ENCODE peak calls at places on chromosomes 5 and 9, in nine cellular contexts. A is pancreas; I is cardiac muscle cell; V is heart left ventricle; H is brain microvascular endothelial cell; M is CD4-positive, CD25-positive, alpha-beta regulatory T cell; W is heart right ventricle; N is HL-60; U is HCT116. D is an unnamed sample.

GRCh38 chr9:15133488-15133887 is 173.5 kb downstream of the TTC39B start:
- DNase-seq in A (no peak), I (no peak), V (no peak), H (no peak), M (no peak), W (no peak), N (no peak), U (no peak), D (no peak)

GRCh38 chr5:56128166-56128565 is 105.0 kb downstream of the ANKRD55 start:
- DNase-seq in A (no peak), I (no peak), V (no peak), H (no peak), M (peak), W (no peak), N (no peak), U (no peak), D (no peak)

GRCh38 chr5:143054480-143054941 is 284.3 kb downstream of the ARHGAP26 start:
- DNase-seq in A (no peak), I (peak), V (no peak), H (peak), M (peak), W (no peak), N (no peak), U (no peak), D (no peak)

GRCh38 chr9:113879318-113879717 is 3.2 kb downstream of the ZNF618 start:
- DNase-seq in A (no peak), I (no peak), V (no peak), H (no peak), M (no peak), W (no peak), N (no peak), U (no peak), D (no peak)

GRCh38 chr5:145101246-145101645 is 733.9 kb downstream of the PRELID2 start:
- DNase-seq in A (no peak), I (no peak), V (no peak), H (no peak), M (no peak), W (no peak), N (no peak), U (peak), D (peak)

GRCh38 chr9:16591092-16591491 is 279.4 kb downstream of the BNC2 start:
- DNase-seq in A (no peak), I (no peak), V (no peak), H (no peak), M (no peak), W (no peak), N (no peak), U (no peak), D (no peak)

GRCh38 chr5:45639038-45639437 is 57.1 kb downstream of the HCN1 start:
- DNase-seq in A (no peak), I (no peak), V (no peak), H (no peak), M (no peak), W (no peak), N (no peak), U (peak), D (peak)

GRCh38 chr5:161051920-161052500 is 200.0 kb upstream of the ATP10B start:
- DNase-seq in A (no peak), I (no peak), V (no peak), H (no peak), M (no peak), W (no peak), N (no peak), U (no peak), D (peak)

GRCh38 chr9:33378121-33378795 is 24.1 kb downstream of the AQP7 start:
- DNase-seq in A (no peak), I (no peak), V (no peak), H (no peak), M (no peak), W (no peak), N (no peak), U (no peak), D (no peak)

GRCh38 chr5:124199902-124200301 is 546.5 kb downstream of the ZNF608 start:
- DNase-seq in A (no peak), I (no peak), V (no peak), H (peak), M (no peak), W (no peak), N (no peak), U (no peak), D (peak)

GRCh38 chr9:21931428-21931827 is 62.8 kb downstream of the CDKN2A start:
- DNase-seq in A (no peak), I (no peak), V (no peak), H (no peak), M (no peak), W (no peak), N (no peak), U (no peak), D (no peak)

GRCh38 chr5:60883229-60883628 is 39.2 kb upstream of the ELOVL7 start:
- DNase-seq in A (no peak), I (peak), V (no peak), H (peak), M (peak), W (no peak), N (no peak), U (peak), D (peak)

GRCh38 chr5:107771926-107772325 is 101.2 kb upstream of the EFNA5 start:
- DNase-seq in A (no peak), I (no peak), V (no peak), H (no peak), M (no peak), W (no peak), N (no peak), U (no peak), D (no peak)

GRCh38 chr5:141208478-141208877 is at the start of gene PCDHB12:
- DNase-seq in A (peak), I (no peak), V (no peak), H (no peak), M (peak), W (no peak), N (no peak), U (no peak), D (peak)

GRCh38 chr9:110330484-110331115 is 7.1 kb downstream of the TXNDC8 start:
- DNase-seq in A (no peak), I (peak), V (no peak), H (no peak), M (no peak), W (no peak), N (peak), U (no peak), D (no peak)

GRCh38 chr9:14752271-14752670 is 29.7 kb upstream of the CER1 start:
- DNase-seq in A (no peak), I (peak), V (no peak), H (no peak), M (no peak), W (no peak), N (no peak), U (no peak), D (no peak)

GRCh38 chr5:175902013-175902412 is 30.6 kb downstream of the CPLX2 start:
- DNase-seq in A (no peak), I (no peak), V (no peak), H (no peak), M (no peak), W (no peak), N (no peak), U (no peak), D (no peak)

GRCh38 chr9:78612089-78612488 is 315.2 kb downstream of the PSAT1 start:
- DNase-seq in A (no peak), I (no peak), V (no peak), H (no peak), M (no peak), W (no peak), N (no peak), U (no peak), D (peak)

GRCh38 chr9:127788337-127789011 is 2.6 kb downstream of the CDK9 start:
- DNase-seq in A (peak), I (no peak), V (no peak), H (no peak), M (no peak), W (no peak), N (no peak), U (no peak), D (no peak)

GRCh38 chr5:54902817-54903473 is 82.4 kb downstream of the ESM1 start:
- DNase-seq in A (no peak), I (peak), V (no peak), H (no peak), M (peak), W (no peak), N (no peak), U (no peak), D (no peak)

GRCh38 chr9:132982508-132982907 is 4.0 kb downstream of the GFI1B start:
- DNase-seq in A (no peak), I (no peak), V (no peak), H (no peak), M (no peak), W (no peak), N (no peak), U (no peak), D (no peak)

GRCh38 chr5:132777209-132778069 is at the start of gene SEPTIN8:
- DNase-seq in A (peak), I (peak), V (peak), H (no peak), M (peak), W (peak), N (no peak), U (no peak), D (peak)

GRCh38 chr5:134177197-134178171 is 734 bp upstream of the SKP1 start:
- DNase-seq in A (no peak), I (peak), V (peak), H (peak), M (no peak), W (peak), N (peak), U (peak), D (peak)

GRCh38 chr9:107542814-107543213 is 53.2 kb upstream of the KLF4 start:
- DNase-seq in A (no peak), I (no peak), V (no peak), H (no peak), M (no peak), W (no peak), N (no peak), U (no peak), D (no peak)

GRCh38 chr5:132256783-132257130 is 739 bp upstream of the PDLIM4 start:
- DNase-seq in A (no peak), I (no peak), V (no peak), H (no peak), M (no peak), W (no peak), N (no peak), U (no peak), D (no peak)

GRCh38 chr9:97935291-97935690 is 2.7 kb downstream of the HEMGN start:
- DNase-seq in A (no peak), I (no peak), V (no peak), H (no peak), M (no peak), W (no peak), N (no peak), U (no peak), D (no peak)

GRCh38 chr5:98391921-98392625 is 381.4 kb upstream of the RGMB start:
- DNase-seq in A (no peak), I (no peak), V (no peak), H (no peak), M (no peak), W (no peak), N (no peak), U (no peak), D (no peak)

GRCh38 chr9:127311239-127311741 is 46.7 kb downstream of the GARNL3 start:
- DNase-seq in A (peak), I (peak), V (peak), H (peak), M (peak), W (no peak), N (no peak), U (peak), D (peak)

GRCh38 chr5:144183254-144183889 is 12.7 kb downstream of the KCTD16 start:
- DNase-seq in A (no peak), I (peak), V (no peak), H (no peak), M (peak), W (no peak), N (no peak), U (no peak), D (peak)

GRCh38 chr9:122158202-122158601 is 1.4 kb downstream of the NDUFA8 start:
- DNase-seq in A (peak), I (peak), V (no peak), H (peak), M (peak), W (no peak), N (peak), U (peak), D (peak)

GRCh38 chr5:137360607-137361006 is 138.5 kb downstream of the SPOCK1 start:
- DNase-seq in A (no peak), I (peak), V (no peak), H (no peak), M (no peak), W (no peak), N (no peak), U (no peak), D (peak)

GRCh38 chr9:95130484-95130883 is 187.0 kb downstream of the FANCC start:
- DNase-seq in A (no peak), I (no peak), V (no peak), H (no peak), M (no peak), W (no peak), N (no peak), U (no peak), D (no peak)

GRCh38 chr5:168978500-168978899 is 322.4 kb downstream of the SLIT3 start:
- DNase-seq in A (no peak), I (peak), V (no peak), H (no peak), M (no peak), W (no peak), N (no peak), U (no peak), D (no peak)

GRCh38 chr9:13810510-13810909 is 503.4 kb downstream of the NFIB start:
- DNase-seq in A (no peak), I (peak), V (no peak), H (no peak), M (no peak), W (no peak), N (no peak), U (no peak), D (no peak)

GRCh38 chr9:105216440-105217178 is 27.8 kb upstream of the SLC44A1 start:
- DNase-seq in A (no peak), I (peak), V (peak), H (no peak), M (no peak), W (peak), N (no peak), U (no peak), D (no peak)

DNA sequence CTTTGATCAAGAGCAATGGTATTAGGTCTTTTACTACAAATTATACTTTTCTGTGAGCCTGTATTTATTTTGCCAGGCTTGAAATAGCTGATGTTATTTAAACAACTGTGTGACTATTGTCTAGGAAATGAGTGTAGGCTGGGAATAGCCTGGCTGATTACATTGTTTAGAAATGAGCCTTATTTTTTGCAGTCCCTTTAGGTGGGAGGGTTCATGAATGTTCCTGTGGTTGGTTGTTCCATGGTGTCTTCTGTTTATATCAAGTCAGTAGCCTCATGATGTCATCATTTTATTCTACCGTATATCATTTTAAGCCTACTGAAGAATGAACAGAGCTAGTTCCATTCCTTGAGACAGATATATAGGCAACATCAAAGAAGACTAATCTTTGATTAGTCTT is 53.0 kb downstream of the MAP1B start:
- DNase-seq in A (no peak), I (peak), V (no peak), H (peak), M (no peak), W (no peak), N (no peak), U (no peak), D (no peak)
- H3K27ac ChIP-seq in A (no peak), I (no peak), V (no peak), H (peak), M (no peak), W (no peak), N (no peak), U (no peak), D (no peak)

DNA sequence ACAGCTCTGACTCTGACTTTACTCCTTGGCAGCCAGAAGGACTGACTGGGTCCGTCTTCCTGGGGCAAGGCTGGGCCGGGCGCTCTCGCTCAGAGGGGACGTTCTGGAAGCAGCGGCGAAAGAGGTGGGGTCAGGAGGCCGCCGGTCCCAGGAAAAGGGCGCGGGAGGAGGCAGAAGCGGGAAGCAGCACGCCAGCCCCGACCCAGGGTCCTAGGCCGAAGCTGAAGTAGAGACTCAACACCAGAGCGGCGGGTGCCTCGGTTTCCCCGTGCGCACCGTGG is 1.5 kb downstream of the SHB start:
- DNase-seq in A (peak), I (no peak), V (peak), H (no peak), M (no peak), W (peak), N (no peak), U (no peak), D (no peak)
- H3K27ac ChIP-seq in A (peak), I (no peak), V (peak), H (peak), M (no peak), W (peak), N (no peak), U (peak), D (peak)

DNA sequence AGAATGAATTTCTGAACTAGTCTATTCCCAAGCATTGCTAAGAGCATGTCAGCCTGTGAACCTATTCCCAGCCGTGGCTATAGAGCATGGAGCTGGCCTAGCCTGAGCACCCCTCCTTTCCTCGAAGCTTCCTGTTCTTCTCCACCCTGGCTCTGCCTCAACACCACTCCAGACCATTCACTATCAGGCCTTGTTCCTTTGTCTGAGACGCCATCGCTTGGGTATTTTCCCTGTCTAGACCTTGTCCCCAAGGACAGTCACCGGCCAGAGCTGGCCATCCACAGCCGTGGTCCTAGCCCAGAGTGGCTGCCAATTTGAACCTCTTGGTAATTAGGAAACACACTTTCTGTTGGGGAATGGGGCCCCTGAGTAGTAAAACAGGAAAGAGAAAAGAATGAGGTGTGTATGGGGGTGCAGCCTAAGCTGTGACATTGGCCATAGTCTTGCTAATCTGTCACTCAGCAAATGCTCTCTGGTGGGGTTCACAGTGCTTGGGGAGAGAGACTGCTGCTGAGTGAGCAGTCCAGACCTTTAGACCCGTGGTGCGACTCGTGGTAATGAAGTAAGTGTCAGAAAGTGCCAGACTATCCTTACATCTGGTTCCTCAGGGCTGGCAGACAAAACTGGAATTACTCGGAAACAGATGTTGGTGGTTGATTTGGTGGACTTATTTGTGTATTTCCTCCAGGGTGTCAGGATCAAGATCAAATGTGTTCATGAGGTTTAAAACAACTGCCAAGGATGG is 105.6 kb downstream of the LIFR start:
- DNase-seq in A (no peak), I (no peak), V (no peak), H (no peak), M (no peak), W (no peak), N (no peak), U (no peak), D (no peak)
- H3K27ac ChIP-seq in A (no peak), I (no peak), V (no peak), H (no peak), M (no peak), W (peak), N (no peak), U (no peak), D (no peak)

GRCh38 chr5:16740046-16740445 is 123.2 kb upstream of the RETREG1 start:
- DNase-seq in A (no peak), I (no peak), V (no peak), H (no peak), M (no peak), W (no peak), N (no peak), U (no peak), D (no peak)
- H3K27ac ChIP-seq in A (no peak), I (no peak), V (no peak), H (no peak), M (no peak), W (no peak), N (no peak), U (no peak), D (no peak)

DNA sequence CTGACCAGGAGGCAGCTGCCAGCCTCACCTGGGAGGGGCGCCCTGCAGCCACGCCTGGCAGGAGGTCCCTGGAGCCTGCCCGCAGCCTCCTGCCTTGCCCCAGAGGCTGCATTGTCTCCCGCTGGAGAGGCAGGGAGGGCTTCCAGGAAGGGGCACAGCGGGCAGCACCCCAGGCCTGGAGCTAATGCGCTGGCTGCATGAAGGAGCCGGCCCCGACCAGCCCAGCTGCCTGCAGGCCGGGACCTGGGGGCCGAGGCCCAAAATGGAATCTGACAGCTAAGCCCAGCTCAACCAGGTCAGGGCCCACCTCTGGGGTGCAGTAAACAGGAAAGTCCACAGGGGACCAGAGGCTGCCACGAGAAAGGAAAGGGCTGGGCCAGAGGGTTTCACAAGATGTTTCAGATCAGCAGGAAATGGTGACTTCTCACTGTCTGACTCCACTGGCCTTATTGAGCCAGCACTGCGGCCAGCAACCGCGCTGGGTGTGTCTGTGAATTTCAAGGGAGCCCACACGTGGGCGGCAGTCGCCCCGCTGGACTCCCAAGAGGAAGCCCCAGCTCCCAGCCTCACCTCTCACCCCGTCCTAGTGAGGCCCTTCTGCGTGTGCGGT is 18.6 kb upstream of the NOTCH1 start:
- DNase-seq in A (no peak), I (peak), V (peak), H (peak), M (no peak), W (peak), N (peak), U (no peak), D (no peak)
- H3K27ac ChIP-seq in A (no peak), I (no peak), V (peak), H (no peak), M (no peak), W (peak), N (peak), U (no peak), D (no peak)